ENCODE peak calls at places on chromosomes 11 and 22, in eight cellular contexts. W is fibroblast of villous mesenchyme, F is suprapubic skin, P is fibroblast of mammary gland, L is AG10803, K is A549, I is B cell, E is MCF 10A. G is an unnamed sample.

GRCh38 chr11:33724644-33725035 is 11.6 kb downstream of the CD59 start:
- DNase-seq in W (peak), F (no peak), P (peak), L (peak), K (no peak), I (no peak), E (peak), G (no peak)

GRCh38 chr22:33564683-33565082 is 355.6 kb downstream of the LARGE1 start:
- DNase-seq in W (no peak), F (no peak), P (no peak), L (no peak), K (no peak), I (no peak), E (no peak), G (no peak)

GRCh38 chr11:129230006-129230405 is 37.9 kb upstream of the ARHGAP32 start:
- DNase-seq in W (peak), F (no peak), P (peak), L (peak), K (no peak), I (no peak), E (no peak), G (no peak)

GRCh38 chr11:132586801-132587200 is 945.5 kb downstream of the OPCML start:
- DNase-seq in W (no peak), F (no peak), P (no peak), L (peak), K (no peak), I (no peak), E (no peak), G (no peak)

GRCh38 chr11:34327804-34328631 is 29.8 kb downstream of the ABTB2 start:
- DNase-seq in W (peak), F (no peak), P (no peak), L (peak), K (no peak), I (no peak), E (no peak), G (no peak)

GRCh38 chr11:33970984-33971466 is 79.1 kb upstream of the LMO2 start:
- DNase-seq in W (peak), F (peak), P (peak), L (peak), K (peak), I (peak), E (peak), G (no peak)

GRCh38 chr11:111454561-111455192 is 57.5 kb downstream of the BTG4 start:
- DNase-seq in W (peak), F (peak), P (peak), L (peak), K (peak), I (no peak), E (peak), G (no peak)

GRCh38 chr22:25484498-25484897 is 80.0 kb upstream of the GRK3 start:
- DNase-seq in W (no peak), F (no peak), P (no peak), L (no peak), K (no peak), I (no peak), E (no peak), G (no peak)

GRCh38 chr11:11988862-11989261 is 19.6 kb downstream of the DKK3 start:
- DNase-seq in W (no peak), F (peak), P (no peak), L (no peak), K (no peak), I (no peak), E (no peak), G (no peak)

GRCh38 chr11:69317401-69318092 is 23.6 kb downstream of the MYEOV start:
- DNase-seq in W (peak), F (no peak), P (peak), L (peak), K (no peak), I (no peak), E (no peak), G (no peak)

GRCh38 chr11:84136926-84137325 is 850.8 kb upstream of the CCDC90B start:
- DNase-seq in W (no peak), F (no peak), P (no peak), L (peak), K (no peak), I (no peak), E (no peak), G (no peak)

GRCh38 chr11:47270331-47271271 is 668 bp downstream of the MADD start:
- DNase-seq in W (peak), F (no peak), P (peak), L (peak), K (peak), I (no peak), E (peak), G (no peak)

GRCh38 chr11:57971272-57972012 is 52.2 kb upstream of the OR9Q1 start:
- DNase-seq in W (no peak), F (no peak), P (no peak), L (no peak), K (no peak), I (no peak), E (no peak), G (no peak)

GRCh38 chr11:77195071-77195705 is 67.1 kb downstream of the MYO7A start:
- DNase-seq in W (no peak), F (no peak), P (no peak), L (no peak), K (no peak), I (no peak), E (no peak), G (peak)

GRCh38 chr22:46732513-46732912 is 5.5 kb downstream of the CERK start:
- DNase-seq in W (no peak), F (no peak), P (no peak), L (no peak), K (no peak), I (no peak), E (no peak), G (no peak)

GRCh38 chr22:17172172-17172833 is 13.2 kb upstream of the HDHD5 start:
- DNase-seq in W (no peak), F (no peak), P (no peak), L (no peak), K (no peak), I (peak), E (no peak), G (no peak)

GRCh38 chr22:22342697-22343602 is 98.4 kb downstream of the VPREB1 start:
- DNase-seq in W (peak), F (no peak), P (peak), L (no peak), K (peak), I (peak), E (peak), G (no peak)

GRCh38 chr22:23066200-23067022 is 3.9 kb upstream of the GNAZ start:
- DNase-seq in W (no peak), F (no peak), P (no peak), L (no peak), K (no peak), I (peak), E (no peak), G (peak)

GRCh38 chr11:123478352-123478986 is 48.4 kb downstream of the GRAMD1B start:
- DNase-seq in W (peak), F (no peak), P (peak), L (peak), K (peak), I (peak), E (peak), G (no peak)

GRCh38 chr11:46279393-46280099 is 2.1 kb downstream of the CREB3L1 start:
- DNase-seq in W (peak), F (no peak), P (peak), L (peak), K (no peak), I (no peak), E (no peak), G (no peak)

GRCh38 chr11:100680070-100680469 is 7.0 kb upstream of the ARHGAP42 start:
- DNase-seq in W (no peak), F (no peak), P (no peak), L (no peak), K (no peak), I (no peak), E (no peak), G (no peak)

GRCh38 chr11:124518900-124519541 is 24.4 kb downstream of the OR8B12 start:
- DNase-seq in W (no peak), F (no peak), P (peak), L (peak), K (no peak), I (no peak), E (peak), G (no peak)

GRCh38 chr11:72578541-72578940 is 95.7 kb downstream of the PDE2A start:
- DNase-seq in W (no peak), F (peak), P (no peak), L (no peak), K (no peak), I (peak), E (no peak), G (peak)

GRCh38 chr22:35376728-35377472 is 4.0 kb upstream of the HMOX1 start:
- DNase-seq in W (peak), F (peak), P (peak), L (peak), K (peak), I (peak), E (peak), G (no peak)

GRCh38 chr11:61922539-61922938 is 5.2 kb upstream of the RAB3IL1 start:
- DNase-seq in W (peak), F (peak), P (peak), L (peak), K (no peak), I (peak), E (no peak), G (no peak)

GRCh38 chr22:38315801-38316339 is 1.4 kb downstream of the CSNK1E start:
- DNase-seq in W (peak), F (no peak), P (no peak), L (peak), K (no peak), I (no peak), E (peak), G (no peak)

GRCh38 chr11:63609536-63609935 is 4.7 kb downstream of the PLAAT3 start:
- DNase-seq in W (no peak), F (peak), P (no peak), L (no peak), K (no peak), I (no peak), E (no peak), G (no peak)

GRCh38 chr11:78299000-78299712 is 110.4 kb downstream of the USP35 start:
- DNase-seq in W (no peak), F (no peak), P (no peak), L (no peak), K (no peak), I (no peak), E (no peak), G (no peak)

GRCh38 chr11:14411818-14412217 is 52.8 kb upstream of the RRAS2 start:
- DNase-seq in W (peak), F (peak), P (peak), L (peak), K (no peak), I (no peak), E (peak), G (no peak)

GRCh38 chr11:10310301-10310841 is 5.5 kb downstream of the ADM start:
- DNase-seq in W (no peak), F (no peak), P (no peak), L (peak), K (no peak), I (no peak), E (no peak), G (no peak)

GRCh38 chr22:50248192-50249084 is 2.6 kb downstream of the HDAC10 start:
- DNase-seq in W (no peak), F (no peak), P (no peak), L (no peak), K (no peak), I (no peak), E (no peak), G (no peak)

GRCh38 chr11:132311703-132312102 is 941.3 kb downstream of the NTM start:
- DNase-seq in W (no peak), F (no peak), P (no peak), L (no peak), K (no peak), I (no peak), E (no peak), G (no peak)

GRCh38 chr11:108994887-108995286 is 330.0 kb downstream of the DDX10 start:
- DNase-seq in W (no peak), F (no peak), P (no peak), L (no peak), K (no peak), I (no peak), E (no peak), G (no peak)
- TF ChIP-seq CTCF in W (no peak), F (no peak), P (no peak), L (no peak), K (no peak), I (no peak), E (no peak), G (no peak)

DNA sequence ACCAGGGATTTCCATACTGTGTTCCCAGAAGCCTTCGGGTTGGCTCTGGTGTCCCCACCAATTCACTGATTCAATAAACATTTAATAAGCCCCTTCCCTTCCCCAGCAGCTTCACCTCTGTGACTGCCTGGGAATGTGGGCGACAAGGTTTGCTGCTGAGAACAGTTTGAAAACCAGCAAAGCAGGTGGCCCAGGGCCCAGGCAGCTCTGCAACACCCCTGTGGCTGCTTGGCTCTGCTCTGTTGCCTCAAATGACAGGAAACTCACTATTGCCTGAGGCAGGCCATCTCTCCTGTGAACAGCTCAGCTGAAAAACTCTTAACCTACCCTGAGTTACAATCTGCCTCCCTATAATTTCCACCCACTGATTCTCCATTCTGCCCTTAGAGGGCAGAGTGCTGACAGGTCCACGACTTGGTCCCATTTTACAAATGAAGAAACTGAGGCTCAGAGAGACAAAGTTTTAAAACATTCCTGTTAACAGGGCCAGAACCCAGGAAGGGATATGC is 10.5 kb downstream of the ADORA2A start:
- DNase-seq in W (no peak), F (no peak), P (no peak), L (peak), K (no peak), I (peak), E (peak), G (peak)
- TF ChIP-seq CTCF in W (peak), F (no peak), P (peak), L (peak), K (peak), I (peak), E (peak), G (peak)

DNA sequence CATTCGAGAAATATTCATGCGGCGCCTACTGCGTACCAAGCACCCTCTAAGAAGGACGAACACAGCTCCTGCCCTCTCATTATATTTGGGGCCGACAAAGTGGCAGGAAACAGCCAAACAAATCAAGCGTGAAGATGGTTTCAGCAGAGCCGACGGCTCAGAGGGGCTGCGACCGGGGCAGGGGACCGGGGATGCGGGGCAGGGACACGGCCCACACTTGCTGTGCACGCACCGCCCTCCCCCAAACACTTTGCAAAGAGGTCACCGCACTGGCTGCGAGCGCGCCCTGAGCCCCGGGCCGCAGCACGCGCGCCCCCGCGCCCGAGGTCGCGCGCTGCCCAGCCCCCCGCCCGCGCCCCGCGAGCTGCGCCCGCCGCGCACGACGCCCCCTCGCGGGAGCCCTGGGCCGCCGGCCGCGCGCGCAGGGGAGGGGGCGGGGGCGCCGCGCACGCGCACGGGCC is 255 bp upstream of the SYNGR1 start:
- DNase-seq in W (no peak), F (no peak), P (no peak), L (no peak), K (peak), I (peak), E (no peak), G (no peak)
- TF ChIP-seq CTCF in W (no peak), F (no peak), P (no peak), L (no peak), K (no peak), I (no peak), E (no peak), G (no peak)

GRCh38 chr22:44728761-44729261 is 23.6 kb upstream of the ARHGAP8 start:
- DNase-seq in W (no peak), F (no peak), P (no peak), L (peak), K (no peak), I (no peak), E (no peak), G (no peak)

GRCh38 chr22:44730490-44731356 is 21.7 kb upstream of the ARHGAP8 start:
- DNase-seq in W (no peak), F (no peak), P (no peak), L (no peak), K (no peak), I (no peak), E (no peak), G (no peak)

GRCh38 chr22:44730034-44730433 is 22.3 kb upstream of the ARHGAP8 start:
- DNase-seq in W (no peak), F (no peak), P (no peak), L (no peak), K (no peak), I (no peak), E (no peak), G (no peak)

GRCh38 chr22:44727709-44728108 is 24.7 kb upstream of the ARHGAP8 start:
- DNase-seq in W (no peak), F (no peak), P (no peak), L (no peak), K (no peak), I (no peak), E (no peak), G (no peak)

DNA sequence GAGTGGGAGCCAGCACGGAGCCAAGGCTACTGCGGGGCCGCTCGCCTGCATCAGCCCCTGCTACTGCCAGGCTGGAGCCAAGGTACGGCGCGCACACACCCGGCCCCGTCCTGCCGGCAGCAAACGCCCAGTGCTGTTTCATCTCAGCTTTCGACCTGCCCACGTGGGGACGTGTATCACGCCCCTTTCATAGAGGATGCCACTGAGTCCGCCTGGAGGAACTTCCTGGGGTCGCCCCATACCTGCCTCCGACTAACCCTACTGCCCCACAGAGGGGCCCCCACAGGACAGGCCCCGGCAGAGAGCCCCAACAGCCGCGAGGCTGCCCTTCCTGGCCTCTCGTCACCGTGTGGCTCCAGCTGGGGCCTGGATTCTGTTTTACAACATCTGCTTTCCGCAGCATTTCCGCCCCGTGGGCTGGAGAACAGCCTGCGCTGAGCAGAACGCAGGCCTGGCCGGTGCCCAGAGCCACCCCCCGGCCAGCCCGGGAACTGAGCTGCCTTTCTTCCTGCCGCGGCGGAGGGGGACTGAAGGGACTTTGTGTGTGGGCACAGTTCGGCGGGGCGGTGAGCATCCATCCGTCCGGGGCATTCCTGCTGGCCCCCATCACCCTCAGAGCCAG is 22.9 kb upstream of the ARHGAP8 start:
- DNase-seq in W (peak), F (no peak), P (peak), L (peak), K (no peak), I (no peak), E (no peak), G (no peak)
- TF ChIP-seq CTCF in W (peak), F (no peak), P (peak), L (peak), K (no peak), I (no peak), E (no peak), G (peak)

GRCh38 chr11:119664063-119664572 is 64.9 kb downstream of the NECTIN1 start:
- DNase-seq in W (no peak), F (no peak), P (no peak), L (no peak), K (no peak), I (no peak), E (no peak), G (no peak)

GRCh38 chr11:119666463-119667131 is 62.4 kb downstream of the NECTIN1 start:
- DNase-seq in W (peak), F (no peak), P (peak), L (peak), K (peak), I (peak), E (peak), G (no peak)

GRCh38 chr11:119664701-119665420 is 64.1 kb downstream of the NECTIN1 start:
- DNase-seq in W (no peak), F (no peak), P (no peak), L (no peak), K (no peak), I (no peak), E (no peak), G (no peak)

GRCh38 chr11:119668685-119669084 is 60.3 kb downstream of the NECTIN1 start:
- DNase-seq in W (no peak), F (no peak), P (no peak), L (no peak), K (no peak), I (no peak), E (no peak), G (no peak)

DNA sequence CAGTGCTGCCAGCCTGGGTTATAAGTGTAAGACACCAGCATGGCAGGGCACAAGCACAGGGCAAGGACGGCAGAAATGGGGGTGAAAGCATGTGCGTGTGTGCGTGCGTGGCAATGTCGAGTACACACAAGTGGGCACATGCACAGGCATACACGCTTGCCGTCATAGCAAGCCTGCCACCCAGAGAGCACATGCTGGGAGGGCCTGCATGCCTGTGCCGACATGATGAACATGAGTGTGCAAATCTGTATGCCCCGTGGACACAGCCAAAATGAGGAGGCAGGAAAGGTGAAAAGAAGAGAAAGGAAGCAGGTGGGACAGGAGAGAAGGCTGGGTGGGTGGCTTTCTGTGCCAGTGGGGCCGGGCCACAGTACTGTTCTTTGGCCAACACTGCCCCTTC is 62.9 kb downstream of the NECTIN1 start:
- DNase-seq in W (no peak), F (no peak), P (no peak), L (no peak), K (no peak), I (no peak), E (no peak), G (no peak)
- TF ChIP-seq CTCF in W (no peak), F (no peak), P (no peak), L (no peak), K (no peak), I (no peak), E (no peak), G (no peak)

GRCh38 chr11:32713496-32713895 is 81.0 kb downstream of the CCDC73 start:
- DNase-seq in W (peak), F (no peak), P (peak), L (no peak), K (no peak), I (no peak), E (peak), G (no peak)
- TF ChIP-seq CTCF in W (peak), F (no peak), P (peak), L (peak), K (peak), I (peak), E (peak), G (peak)